ENCODE peak calls at places on chromosomes 4 and X, in five cellular contexts. N, S, K, E and L are unnamed samples.

GRCh38 chr4:83851261-83852084 is 315.6 kb downstream of the GPAT3 start:
- DNase-seq in N (no peak), S (peak), K (no peak), E (no peak), L (no peak)

GRCh38 chr4:106981431-106981830 is 54.7 kb downstream of the DKK2 start:
- DNase-seq in N (no peak), S (no peak), K (no peak), E (no peak), L (no peak)

GRCh38 chr4:26557164-26557563 is 26.7 kb upstream of the TBC1D19 start:
- DNase-seq in N (no peak), S (peak), K (peak), E (no peak), L (peak)

GRCh38 chrX:14501312-14501711 is 28.0 kb upstream of the GLRA2 start:
- DNase-seq in N (no peak), S (peak), K (no peak), E (no peak), L (no peak)

GRCh38 chrX:74325130-74326059 is 21.4 kb downstream of the ZCCHC13 start:
- DNase-seq in N (no peak), S (no peak), K (no peak), E (no peak), L (no peak)

GRCh38 chrX:50456712-50457484 is 13.7 kb downstream of the DGKK start:
- DNase-seq in N (no peak), S (no peak), K (no peak), E (no peak), L (peak)

GRCh38 chr4:68736813-68737212 is 66.4 kb upstream of the UGT2B15 start:
- DNase-seq in N (no peak), S (no peak), K (no peak), E (no peak), L (no peak)

GRCh38 chr4:6019316-6020263 is 1.4 kb upstream of the C4orf50 start:
- DNase-seq in N (no peak), S (peak), K (no peak), E (peak), L (no peak)

GRCh38 chr4:168881754-168882153 is 128.3 kb downstream of the CBR4 start:
- DNase-seq in N (no peak), S (no peak), K (no peak), E (no peak), L (no peak)

GRCh38 chrX:133307637-133308485 is 89.7 kb upstream of the TFDP3 start:
- DNase-seq in N (no peak), S (no peak), K (no peak), E (no peak), L (no peak)

GRCh38 chrX:23003121-23003520 is 3.4 kb downstream of the DDX53 start:
- DNase-seq in N (no peak), S (no peak), K (peak), E (no peak), L (no peak)

GRCh38 chrX:107672955-107673378 is 44.7 kb downstream of the PRPS1 start:
- DNase-seq in N (peak), S (no peak), K (no peak), E (peak), L (peak)

GRCh38 chrX:140389331-140389730 is 115.5 kb downstream of the SOX3 start:
- DNase-seq in N (no peak), S (no peak), K (no peak), E (no peak), L (no peak)

DNA sequence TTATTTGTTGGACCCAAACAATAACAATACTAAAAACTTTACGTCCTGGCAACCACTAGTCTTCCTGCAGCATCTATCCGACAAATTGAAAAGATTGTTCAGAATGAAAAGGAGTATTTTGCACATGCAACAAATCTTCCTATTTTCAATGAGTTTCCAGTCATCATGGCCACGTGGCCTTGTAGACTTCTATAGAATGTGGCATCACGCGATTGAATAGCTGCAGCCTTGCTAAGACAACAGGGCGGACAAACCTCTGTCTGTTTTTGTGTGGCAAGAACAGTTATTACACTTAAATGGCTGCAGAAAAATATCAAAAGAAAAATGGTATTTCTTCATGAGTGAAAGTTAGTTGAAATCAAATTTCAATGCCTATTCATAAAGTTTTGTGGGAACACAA is 297.9 kb upstream of the LCORL start:
- DNase-seq in N (no peak), S (no peak), K (no peak), E (no peak), L (no peak)
- H3K4me3 ChIP-seq in N (no peak), S (no peak), K (no peak), E (no peak), L (no peak)

GRCh38 chr4:162705130-162705803 is 461.4 kb downstream of the NAF1 start:
- DNase-seq in N (no peak), S (no peak), K (no peak), E (no peak), L (no peak)
- H3K4me3 ChIP-seq in N (no peak), S (no peak), K (no peak), E (no peak), L (no peak)

DNA sequence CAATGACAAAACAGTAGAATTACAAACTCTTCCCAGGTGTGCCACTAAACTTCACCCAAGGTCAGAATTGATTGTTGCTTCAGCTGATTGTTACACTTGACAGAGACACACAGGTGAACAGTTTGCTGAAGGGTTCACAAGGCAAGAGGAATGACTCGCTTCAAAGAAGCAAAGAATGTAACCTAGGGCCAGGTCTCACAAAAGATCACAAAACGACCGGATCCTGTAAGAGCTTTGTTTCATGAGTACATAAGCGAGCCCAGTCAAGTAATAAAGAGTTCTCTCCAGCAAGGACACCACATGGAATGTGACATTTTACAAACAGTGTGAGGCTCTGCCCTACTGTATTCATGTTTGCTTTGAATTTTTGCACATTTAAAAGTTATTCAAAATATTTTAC is 9.1 kb downstream of the LNX1 start:
- DNase-seq in N (no peak), S (no peak), K (no peak), E (no peak), L (no peak)
- H3K4me3 ChIP-seq in N (no peak), S (no peak), K (no peak), E (no peak), L (no peak)

DNA sequence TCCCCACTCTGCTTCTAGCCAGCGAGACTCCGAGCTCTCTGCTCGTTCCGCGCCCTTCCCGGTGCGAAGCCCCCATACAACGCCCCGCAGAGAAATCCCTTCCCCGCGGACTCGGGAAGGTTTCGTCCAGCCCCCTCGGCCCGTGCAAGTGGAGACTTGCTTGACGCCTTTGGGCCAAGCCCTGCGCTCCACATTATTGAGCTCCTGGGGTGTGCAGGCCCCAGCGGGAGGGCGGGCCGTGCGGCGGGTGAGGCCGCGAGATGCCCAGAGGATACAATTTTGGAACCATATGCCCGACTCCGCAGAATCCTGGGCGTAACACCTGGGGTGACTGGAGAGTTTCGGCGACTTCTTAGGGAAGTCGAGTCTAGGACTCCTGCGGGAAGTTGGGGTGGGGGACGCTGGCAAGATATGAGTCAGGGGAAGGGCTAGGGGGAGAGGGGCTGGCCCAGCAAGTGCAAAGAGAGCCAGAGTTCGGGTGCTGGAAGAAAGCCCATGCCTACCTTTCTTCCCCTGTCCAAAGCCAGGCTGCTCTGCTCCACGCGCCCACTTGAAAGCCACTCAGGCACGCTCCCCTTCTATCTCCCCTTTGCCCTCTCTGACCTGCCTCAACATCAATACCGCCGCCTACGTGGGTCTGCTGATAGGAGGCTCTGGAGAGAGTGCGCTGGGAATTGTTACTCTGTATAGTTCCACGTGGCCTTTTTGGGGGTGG is 1.1 kb upstream of the ELF4 start:
- DNase-seq in N (no peak), S (no peak), K (no peak), E (no peak), L (no peak)
- H3K4me3 ChIP-seq in N (no peak), S (peak), K (peak), E (peak), L (peak)

GRCh38 chrX:100407784-100408642 is 2.1 kb downstream of the PCDH19 start:
- DNase-seq in N (no peak), S (no peak), K (no peak), E (no peak), L (no peak)
- H3K4me3 ChIP-seq in N (no peak), S (no peak), K (no peak), E (no peak), L (no peak)

DNA sequence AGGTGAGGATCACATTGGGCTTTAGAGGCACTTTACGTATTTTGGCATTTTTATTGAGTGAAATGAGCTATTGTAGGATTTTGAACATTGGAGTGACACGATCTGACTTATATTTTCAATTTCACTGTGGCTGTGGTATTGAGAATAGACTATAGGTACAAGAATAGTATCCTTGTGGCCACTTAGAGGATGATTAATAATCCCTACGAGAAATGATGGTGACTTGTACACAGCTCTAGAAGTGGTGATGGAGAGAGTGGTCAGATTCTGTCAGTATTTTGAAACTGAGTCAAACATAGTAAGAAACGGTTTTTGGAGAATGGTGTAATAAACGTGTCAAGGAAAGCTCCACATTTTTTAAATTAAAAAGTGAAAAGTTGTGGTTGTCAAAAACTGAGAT is 494.7 kb downstream of the EPHA5 start:
- DNase-seq in N (no peak), S (no peak), K (no peak), E (no peak), L (no peak)
- H3K4me3 ChIP-seq in N (no peak), S (no peak), K (no peak), E (no peak), L (no peak)

DNA sequence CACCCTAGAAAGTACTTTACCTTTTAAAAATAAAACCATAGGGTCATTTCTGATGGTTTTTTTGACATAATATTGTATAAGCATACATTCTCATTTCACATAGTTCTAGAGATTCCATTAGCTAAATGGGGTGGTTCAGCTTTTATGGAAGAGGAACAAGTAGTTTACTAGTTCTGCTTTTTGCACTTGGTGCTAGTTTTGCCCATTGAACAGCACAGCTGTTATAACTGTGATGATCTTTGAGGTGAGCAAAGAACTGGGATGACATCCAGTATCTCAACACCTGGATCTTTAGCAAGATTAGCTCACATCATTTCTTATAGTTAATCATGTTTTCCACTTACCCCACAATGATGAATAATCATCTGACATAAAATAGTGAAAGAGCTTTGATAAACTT is 40.9 kb downstream of the MOB1B start:
- DNase-seq in N (no peak), S (no peak), K (no peak), E (peak), L (no peak)
- H3K4me3 ChIP-seq in N (no peak), S (no peak), K (no peak), E (peak), L (no peak)